ENCODE peak calls at places on chromosomes 6 and 20, in four cellular contexts. X, C, W and B are unnamed samples.

GRCh38 chr6:135540207-135540877 is 42.8 kb upstream of the AHI1 start:
- DNase-seq in X (no peak), C (no peak), W (no peak), B (no peak)

GRCh38 chr6:148438593-148438992 is 96.0 kb downstream of the SASH1 start:
- DNase-seq in X (no peak), C (no peak), W (no peak), B (no peak)

GRCh38 chr6:88982720-88983119 is 19.3 kb upstream of the RNGTT start:
- DNase-seq in X (peak), C (peak), W (no peak), B (no peak)

GRCh38 chr6:18280084-18280483 is 15.8 kb upstream of the DEK start:
- DNase-seq in X (no peak), C (no peak), W (no peak), B (no peak)

GRCh38 chr6:165774903-165775608 is 112.0 kb upstream of the PDE10A start:
- DNase-seq in X (no peak), C (no peak), W (no peak), B (peak)

GRCh38 chr6:118784641-118785164 is 109.2 kb upstream of the ASF1A start:
- DNase-seq in X (no peak), C (no peak), W (no peak), B (peak)

GRCh38 chr20:34573541-34573940 is 15.0 kb downstream of the MAP1LC3A start:
- DNase-seq in X (no peak), C (no peak), W (no peak), B (no peak)

GRCh38 chr6:4776967-4777925 is 1.0 kb downstream of the CDYL start:
- DNase-seq in X (peak), C (no peak), W (no peak), B (no peak)

GRCh38 chr6:128600397-128600951 is 80.1 kb upstream of the PTPRK start:
- DNase-seq in X (no peak), C (no peak), W (no peak), B (no peak)

GRCh38 chr6:8608737-8609136 is 173.4 kb upstream of the SLC35B3 start:
- DNase-seq in X (no peak), C (no peak), W (no peak), B (no peak)

GRCh38 chr20:52532674-52533073 is 341.1 kb upstream of the ZFP64 start:
- DNase-seq in X (no peak), C (no peak), W (no peak), B (no peak)

GRCh38 chr6:150633466-150633795 is 33.7 kb downstream of the PLEKHG1 start:
- DNase-seq in X (no peak), C (no peak), W (no peak), B (no peak)

GRCh38 chr6:2909718-2910117 is 6.6 kb upstream of the SERPINB9 start:
- DNase-seq in X (no peak), C (no peak), W (no peak), B (no peak)

GRCh38 chr6:26194774-26195375 is 107.6 kb downstream of the HFE start:
- DNase-seq in X (no peak), C (no peak), W (no peak), B (no peak)

GRCh38 chr6:43747734-43748133 is 22.3 kb upstream of the VEGFA start:
- DNase-seq in X (no peak), C (no peak), W (no peak), B (no peak)

GRCh38 chr6:20306491-20306890 is 94.2 kb upstream of the MBOAT1 start:
- DNase-seq in X (no peak), C (no peak), W (no peak), B (no peak)

GRCh38 chr6:14459315-14459714 is 341.7 kb downstream of the CD83 start:
- DNase-seq in X (no peak), C (no peak), W (no peak), B (no peak)

GRCh38 chr6:103707596-103708325 is 1152.0 kb downstream of the HACE1 start:
- DNase-seq in X (no peak), C (no peak), W (no peak), B (no peak)

GRCh38 chr20:34536798-34537394 is 20.7 kb downstream of the DYNLRB1 start:
- DNase-seq in X (no peak), C (no peak), W (no peak), B (peak)

GRCh38 chr6:3808759-3809514 is 40.2 kb upstream of the FAM50B start:
- DNase-seq in X (peak), C (peak), W (no peak), B (no peak)

GRCh38 chr20:14406495-14406894 is 69.1 kb upstream of the FLRT3 start:
- DNase-seq in X (no peak), C (no peak), W (no peak), B (no peak)

GRCh38 chr6:54354608-54355007 is 46.4 kb downstream of the TINAG start:
- DNase-seq in X (no peak), C (no peak), W (no peak), B (no peak)

GRCh38 chr6:128493877-128494276 is 26.5 kb downstream of the PTPRK start:
- DNase-seq in X (no peak), C (no peak), W (no peak), B (no peak)

GRCh38 chr20:39823239-39823638 is 861.1 kb downstream of the DHX35 start:
- DNase-seq in X (no peak), C (no peak), W (no peak), B (no peak)

GRCh38 chr6:63451238-63451637 is 121.0 kb upstream of the LOC128125822 start:
- DNase-seq in X (no peak), C (no peak), W (no peak), B (no peak)

GRCh38 chr6:104409913-104410312 is 449.8 kb downstream of the HACE1 start:
- DNase-seq in X (no peak), C (peak), W (no peak), B (no peak)

GRCh38 chr6:153989989-153990388 is 49.1 kb upstream of the OPRM1 start:
- DNase-seq in X (no peak), C (no peak), W (no peak), B (no peak)

GRCh38 chr6:110590821-110591351 is 114.5 kb upstream of the SLC22A16 start:
- DNase-seq in X (no peak), C (no peak), W (no peak), B (no peak)

GRCh38 chr6:15595461-15596173 is 67.2 kb downstream of the DTNBP1 start:
- DNase-seq in X (no peak), C (no peak), W (no peak), B (peak)

GRCh38 chr20:41165001-41165882 is 27.9 kb downstream of the PLCG1 start:
- DNase-seq in X (no peak), C (no peak), W (no peak), B (no peak)

GRCh38 chr6:151021878-151022277 is 156.4 kb downstream of the MTHFD1L start:
- DNase-seq in X (no peak), C (no peak), W (no peak), B (no peak)

GRCh38 chr6:53461041-53461656 is 83.8 kb downstream of the GCLC start:
- DNase-seq in X (no peak), C (no peak), W (no peak), B (no peak)

GRCh38 chr20:32752458-32753250 is 9.4 kb upstream of the COMMD7 start:
- DNase-seq in X (no peak), C (no peak), W (no peak), B (no peak)

GRCh38 chr6:13453771-13454251 is 33.6 kb downstream of the GFOD1 start:
- DNase-seq in X (no peak), C (no peak), W (no peak), B (no peak)

GRCh38 chr6:132227937-132228336 is 173.3 kb downstream of the MOXD1 start:
- DNase-seq in X (no peak), C (no peak), W (no peak), B (no peak)

GRCh38 chr6:123805921-123806320 is 2.3 kb downstream of the NKAIN2 start:
- DNase-seq in X (no peak), C (no peak), W (no peak), B (no peak)

GRCh38 chr20:49096212-49096730 is 50.2 kb downstream of the CSE1L start:
- DNase-seq in X (no peak), C (no peak), W (no peak), B (no peak)

GRCh38 chr20:44065401-44066340 is 121.3 kb downstream of the JPH2 start:
- DNase-seq in X (no peak), C (peak), W (peak), B (peak)
- TF ChIP-seq CTCF in X (no peak), C (no peak), W (no peak), B (no peak)

GRCh38 chr6:49453221-49453620 is 9.8 kb downstream of the MMUT start:
- DNase-seq in X (no peak), C (no peak), W (no peak), B (no peak)
- TF ChIP-seq CTCF in X (no peak), C (no peak), W (peak), B (peak)

GRCh38 chr20:17968366-17969275 is at the start of the genes MGME1 and SNX5:
- DNase-seq in X (peak), C (peak), W (peak), B (peak)

GRCh38 chr20:17969884-17970409 is 1.1 kb downstream of the MGME1 start:
- DNase-seq in X (no peak), C (peak), W (no peak), B (peak)

GRCh38 chr20:17971571-17972013 is 2.8 kb downstream of the MGME1 start:
- DNase-seq in X (no peak), C (no peak), W (no peak), B (no peak)

GRCh38 chr20:17967595-17968365 is 814 bp downstream of the SNX5 start:
- DNase-seq in X (no peak), C (peak), W (no peak), B (no peak)

DNA sequence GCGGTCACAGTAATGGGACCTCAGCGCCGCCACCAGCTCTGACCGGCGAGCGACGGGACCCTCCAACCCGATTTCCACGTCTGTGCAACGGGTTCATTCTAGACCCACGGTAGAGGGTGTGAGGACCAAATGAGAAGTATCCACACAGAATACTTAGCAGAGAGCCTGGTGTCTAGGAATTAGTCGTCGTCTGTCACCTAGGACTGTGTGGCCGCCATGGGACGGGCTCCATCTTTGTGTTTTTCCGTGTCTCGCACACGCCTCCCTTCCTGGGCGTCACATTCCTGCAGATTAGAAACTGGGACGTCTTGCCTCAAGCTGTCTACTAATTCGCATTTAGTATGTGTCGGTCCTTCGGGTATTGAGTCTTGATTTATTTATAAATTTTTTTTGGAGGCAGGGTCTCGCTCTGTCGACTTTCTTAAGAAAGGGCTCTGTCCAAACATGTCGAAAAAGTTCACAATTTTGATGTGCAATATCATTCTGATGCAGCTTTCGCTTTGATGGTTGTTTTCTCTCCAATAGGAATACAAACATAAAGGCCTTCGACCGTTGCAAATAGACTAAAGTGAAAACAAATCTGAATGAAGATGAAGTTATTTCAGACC is 562 bp downstream of the MGME1 start:
- DNase-seq in X (no peak), C (no peak), W (no peak), B (peak)
- TF ChIP-seq CTCF in X (no peak), C (no peak), W (no peak), B (no peak)

GRCh38 chr20:23043376-23043775 is 6.1 kb downstream of the THBD start:
- DNase-seq in X (no peak), C (no peak), W (no peak), B (no peak)
- TF ChIP-seq CTCF in X (no peak), C (no peak), W (no peak), B (no peak)